ENCODE peak calls at places on chromosomes 11 and 22, in four cellular contexts. Y is stomach, A is thyroid gland, F is ovary. J is an unnamed sample.

GRCh38 chr11:120820040-120820439 is 203.9 kb upstream of the TBCEL start:
- DNase-seq in Y (no peak), A (peak), F (no peak), J (no peak)

GRCh38 chr11:76835928-76836612 is 24.6 kb upstream of the ACER3 start:
- DNase-seq in Y (peak), A (no peak), F (no peak), J (peak)

GRCh38 chr11:59918494-59918893 is 19.7 kb upstream of the OOSP1 start:
- DNase-seq in Y (no peak), A (no peak), F (no peak), J (no peak)

GRCh38 chr11:107732327-107733051 is 20.6 kb upstream of the SLN start:
- DNase-seq in Y (no peak), A (no peak), F (no peak), J (no peak)

GRCh38 chr22:31272522-31273446 is 19.5 kb downstream of the PIK3IP1 start:
- DNase-seq in Y (peak), A (peak), F (peak), J (peak)

GRCh38 chr22:42685941-42686666 is 34.6 kb downstream of the A4GALT start:
- DNase-seq in Y (peak), A (no peak), F (peak), J (no peak)

GRCh38 chr11:10488121-10488580 is 33.1 kb downstream of the AMPD3 start:
- DNase-seq in Y (peak), A (peak), F (no peak), J (no peak)

GRCh38 chr11:61477734-61478148 is 30.8 kb upstream of the LRRC10B start:
- DNase-seq in Y (peak), A (peak), F (peak), J (no peak)

GRCh38 chr11:1072116-1072820 is 2.4 kb upstream of the MUC2 start:
- DNase-seq in Y (no peak), A (no peak), F (peak), J (no peak)

GRCh38 chr11:116641561-116642045 is 131.2 kb downstream of the BUD13 start:
- DNase-seq in Y (peak), A (peak), F (peak), J (peak)

GRCh38 chr11:70278994-70279393 is 8.5 kb downstream of the PPFIA1 start:
- DNase-seq in Y (no peak), A (no peak), F (no peak), J (no peak)

GRCh38 chr22:30027791-30028190 is 52.5 kb upstream of the HORMAD2 start:
- DNase-seq in Y (peak), A (no peak), F (no peak), J (peak)

GRCh38 chr11:83557638-83558037 is 271.5 kb upstream of the CCDC90B start:
- DNase-seq in Y (no peak), A (no peak), F (no peak), J (no peak)

GRCh38 chr11:122363306-122363705 is 247.3 kb upstream of the BLID start:
- DNase-seq in Y (no peak), A (peak), F (no peak), J (no peak)

GRCh38 chr22:28563636-28564035 is 116.0 kb downstream of the TTC28 start:
- DNase-seq in Y (no peak), A (no peak), F (no peak), J (no peak)

GRCh38 chr11:2211113-2211971 is 39.7 kb upstream of the TH start:
- DNase-seq in Y (peak), A (no peak), F (no peak), J (no peak)

GRCh38 chr22:23179381-23180294 is 671 bp upstream of the BCR start:
- DNase-seq in Y (peak), A (peak), F (peak), J (peak)

GRCh38 chr11:12358302-12359188 is 18.8 kb upstream of the PARVA start:
- DNase-seq in Y (no peak), A (no peak), F (no peak), J (no peak)

GRCh38 chr11:126254819-126255218 is 13.9 kb downstream of the SRPRA start:
- DNase-seq in Y (no peak), A (no peak), F (no peak), J (no peak)

GRCh38 chr22:20987375-20987774 is 5.3 kb downstream of the LZTR1 start:
- DNase-seq in Y (no peak), A (no peak), F (no peak), J (no peak)

GRCh38 chr22:42273855-42274451 is 3.5 kb upstream of the TCF20 start:
- DNase-seq in Y (no peak), A (no peak), F (no peak), J (no peak)

GRCh38 chr11:22730319-22730718 is 63.9 kb downstream of the GAS2 start:
- DNase-seq in Y (no peak), A (no peak), F (no peak), J (no peak)

GRCh38 chr11:2128102-2128511 is 11.1 kb downstream of the IGF2 start:
- DNase-seq in Y (no peak), A (no peak), F (no peak), J (no peak)

GRCh38 chr11:28860898-28861297 is 752.7 kb downstream of the METTL15 start:
- DNase-seq in Y (no peak), A (no peak), F (no peak), J (no peak)

GRCh38 chr11:65894034-65894591 is 3.6 kb downstream of the CCDC85B start:
- DNase-seq in Y (no peak), A (no peak), F (no peak), J (no peak)

GRCh38 chr22:38304526-38304925 is 12.7 kb downstream of the CSNK1E start:
- DNase-seq in Y (no peak), A (no peak), F (no peak), J (no peak)

GRCh38 chr11:107591446-107592236 is 694 bp downstream of the ELMOD1 start:
- DNase-seq in Y (no peak), A (no peak), F (no peak), J (no peak)

GRCh38 chr22:19287076-19287724 is 4.3 kb downstream of the CLTCL1 start:
- DNase-seq in Y (no peak), A (peak), F (no peak), J (no peak)

GRCh38 chr11:8566613-8567210 is 27.3 kb downstream of the STK33 start:
- DNase-seq in Y (no peak), A (no peak), F (no peak), J (no peak)

DNA sequence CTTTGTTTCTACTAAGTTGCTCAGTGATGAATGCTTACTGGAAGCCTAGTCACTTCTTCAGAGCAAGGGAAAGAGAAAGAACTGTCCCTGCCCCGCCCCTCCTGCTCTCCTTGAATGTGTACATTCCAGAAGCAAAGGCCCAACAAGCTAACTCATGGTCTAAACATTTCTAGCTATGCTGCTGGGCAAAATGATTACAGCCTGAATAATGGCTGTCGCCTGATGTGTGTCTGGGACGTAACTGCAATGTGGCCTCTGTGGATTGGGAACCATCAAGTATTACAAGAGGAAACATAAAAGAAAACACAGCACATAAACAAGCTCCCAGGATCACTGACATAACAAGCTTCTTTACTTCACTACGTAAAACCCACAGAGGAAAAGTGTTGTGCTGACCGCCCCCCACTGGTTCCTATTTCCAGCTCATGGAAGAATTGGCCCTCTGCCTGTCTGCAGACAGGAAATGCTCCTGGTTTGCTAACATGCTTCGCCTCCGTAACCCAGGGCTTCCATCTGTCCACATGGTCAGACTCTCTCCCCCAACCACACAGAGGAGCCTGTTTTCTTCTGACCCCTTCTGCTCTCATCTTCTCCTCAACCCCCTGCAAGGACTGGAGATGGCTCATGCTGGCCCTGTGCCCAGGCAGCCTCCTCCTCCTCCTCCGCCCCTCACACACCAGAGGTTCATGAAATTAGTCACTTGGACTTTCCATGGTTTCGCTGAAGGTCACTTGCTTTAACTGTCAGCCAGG is 187.2 kb downstream of the MAML2 start:
- DNase-seq in Y (peak), A (peak), F (peak), J (peak)
- TF ChIP-seq CTCF in Y (no peak), A (no peak), F (peak), J (no peak)

GRCh38 chr11:102318469-102318868 is 1.2 kb downstream of the BIRC3 start:
- DNase-seq in Y (peak), A (no peak), F (no peak), J (no peak)

GRCh38 chr11:102317768-102318103 is 452 bp downstream of the BIRC3 start:
- DNase-seq in Y (no peak), A (no peak), F (no peak), J (no peak)

GRCh38 chr11:102319544-102319943 is 2.3 kb downstream of the BIRC3 start:
- DNase-seq in Y (no peak), A (no peak), F (no peak), J (no peak)

GRCh38 chr11:102316505-102316904 is 779 bp upstream of the BIRC3 start:
- DNase-seq in Y (no peak), A (no peak), F (no peak), J (no peak)

GRCh38 chr11:102317099-102317767 is at the start of gene BIRC3:
- DNase-seq in Y (peak), A (peak), F (peak), J (peak)
- H3K27ac ChIP-seq in Y (peak), A (peak), F (peak), J (peak)

DNA sequence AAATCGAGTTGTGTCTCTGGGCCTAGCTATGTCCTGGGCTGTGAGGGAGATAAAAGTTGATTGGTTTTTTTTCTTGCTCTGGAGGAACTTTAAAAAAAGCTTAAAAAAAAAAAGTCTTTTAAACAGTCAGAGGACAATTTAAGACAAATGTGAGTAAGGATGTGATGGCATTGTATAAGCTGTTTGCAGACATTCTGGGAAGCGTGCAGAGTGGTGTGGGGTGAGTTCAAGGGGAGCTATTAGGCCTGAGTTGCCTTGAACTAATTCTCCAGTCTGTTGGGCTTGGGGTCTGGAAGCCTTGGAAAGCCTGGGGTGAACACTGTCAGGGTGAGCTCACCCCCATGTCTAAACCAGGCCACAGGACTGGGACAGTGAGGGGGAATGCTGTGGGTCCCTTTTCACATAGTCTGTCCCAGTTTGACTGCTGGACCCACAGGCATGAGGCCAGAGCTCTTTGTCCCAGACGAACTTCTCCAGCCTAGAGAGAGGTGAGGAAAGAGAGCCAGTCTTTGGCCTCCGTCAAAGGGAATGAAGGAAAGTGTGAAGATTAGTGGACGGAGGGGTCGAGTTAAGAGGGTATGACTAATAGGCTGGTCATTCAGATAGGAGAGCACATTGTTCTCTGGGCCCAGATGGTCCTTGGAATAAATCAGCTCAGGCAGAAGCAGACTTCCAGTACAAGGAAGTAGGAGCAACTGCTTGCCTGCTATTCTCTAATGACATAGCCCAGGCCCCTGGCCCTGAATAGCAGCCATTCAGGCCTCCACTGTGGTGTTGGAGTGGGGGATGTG is 76.4 kb upstream of the NNMT start:
- DNase-seq in Y (no peak), A (no peak), F (no peak), J (peak)
- TF ChIP-seq POLR2A in Y (no peak), A (no peak), F (no peak), J (no peak)

GRCh38 chr11:118263694-118264567 is at the start of gene MPZL2:
- DNase-seq in Y (peak), A (peak), F (no peak), J (no peak)
- TF ChIP-seq CTCF in Y (no peak), A (no peak), F (no peak), J (no peak)

DNA sequence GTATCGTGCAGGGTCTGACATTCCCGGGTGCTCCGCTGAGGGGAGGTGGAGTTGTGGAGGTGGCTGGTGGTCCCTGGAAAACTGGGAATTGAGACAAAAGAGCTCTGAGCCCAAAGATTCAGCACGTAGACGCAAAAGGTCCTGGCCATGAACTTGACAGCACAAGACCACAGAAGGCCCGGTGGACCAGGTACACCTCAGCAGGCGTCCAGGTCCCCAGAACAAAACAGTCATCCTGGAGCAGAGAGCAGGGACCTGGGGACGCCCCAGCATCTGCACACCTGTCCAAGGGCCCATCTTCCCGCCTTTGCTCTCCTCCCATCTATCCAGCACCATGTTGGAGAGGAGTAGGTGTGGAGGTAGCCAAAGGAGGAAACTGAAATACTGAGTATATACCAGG is 13.8 kb upstream of the MB start:
- DNase-seq in Y (no peak), A (no peak), F (no peak), J (no peak)
- H3K27ac ChIP-seq in Y (no peak), A (peak), F (no peak), J (no peak)

GRCh38 chr11:44598831-44599230 is 33.4 kb downstream of the CD82 start:
- DNase-seq in Y (no peak), A (no peak), F (no peak), J (no peak)

GRCh38 chr11:44595006-44595405 is 29.5 kb downstream of the CD82 start:
- DNase-seq in Y (no peak), A (no peak), F (no peak), J (no peak)

GRCh38 chr11:44596541-44597276 is 31.2 kb downstream of the CD82 start:
- DNase-seq in Y (no peak), A (no peak), F (no peak), J (no peak)

GRCh38 chr11:44595964-44596381 is 30.5 kb downstream of the CD82 start:
- DNase-seq in Y (peak), A (peak), F (peak), J (no peak)

DNA sequence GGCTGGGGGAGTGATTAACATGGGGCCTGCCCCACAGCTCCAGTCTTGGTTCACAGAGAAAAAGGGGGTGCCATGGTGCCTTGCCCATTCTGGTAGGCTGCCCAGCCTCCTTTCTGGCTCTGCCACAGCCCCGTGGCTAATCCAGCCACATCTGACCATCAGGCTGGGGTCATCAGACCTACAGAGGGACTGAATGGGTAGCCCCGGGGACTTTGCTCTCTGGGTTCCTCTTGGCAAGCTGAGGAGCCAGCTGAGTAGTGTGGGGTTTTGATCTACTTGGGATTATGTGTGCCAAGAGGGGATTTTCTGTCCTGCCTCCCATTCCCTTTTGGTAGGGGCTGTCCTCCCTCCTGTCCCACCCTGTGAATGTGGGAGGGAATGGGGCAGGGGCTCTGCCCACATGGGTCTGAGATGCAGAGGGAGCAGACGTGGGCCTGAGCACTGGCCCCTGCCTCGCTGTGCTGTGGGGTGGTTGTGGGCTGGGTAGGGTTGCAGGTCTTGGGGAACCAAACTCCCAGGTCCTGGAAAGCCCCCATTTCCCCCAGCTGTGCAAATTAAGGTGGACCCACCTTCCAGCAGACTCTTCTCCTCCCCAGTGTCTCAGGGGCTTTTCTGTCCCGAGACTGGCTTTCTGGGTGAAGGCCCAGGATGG is 32.0 kb downstream of the CD82 start:
- DNase-seq in Y (no peak), A (no peak), F (no peak), J (no peak)
- TF ChIP-seq POLR2A in Y (no peak), A (no peak), F (no peak), J (no peak)